ENCODE peak calls at places on chromosomes 3 and 15, in six cellular contexts. U is heart right ventricle, M is endothelial cell of umbilical vein, S is fibroblast of lung, L is lung, H is Peyer's patch. O is an unnamed sample.
A peak's percentile ranks its signal among the peaks of the same experiment; 100 is the strongest.

GRCh38 chr15:67180514-67181191 is 73.8 kb downstream of the AAGAB start:
- DNase-seq in U (no peak), L (no peak), H (peak; percentile 34), S (no peak), M (no peak), O (no peak)

GRCh38 chr15:92821491-92822116 is 78.5 kb upstream of the CHD2 start:
- DNase-seq in L (no peak), U (no peak), H (no peak), M (no peak), S (peak; percentile 72), O (no peak)

GRCh38 chr15:45139770-45140169 is 10.0 kb downstream of the DUOX1 start:
- DNase-seq in L (peak; percentile 76), U (no peak), H (no peak), M (no peak), S (no peak), O (no peak)

GRCh38 chr15:93051236-93052089 is 37.5 kb downstream of the RGMA start:
- DNase-seq in H (no peak), S (no peak), M (no peak), L (no peak), U (no peak), O (peak; percentile 40)

GRCh38 chr3:48194446-48195071 is 6.3 kb upstream of the CDC25A start:
- DNase-seq in H (peak; percentile 64), L (peak; percentile 61), S (peak; percentile 29), M (peak; percentile 63), U (peak; percentile 42), O (peak; percentile 38)

GRCh38 chr3:57557088-57557537 is 1.0 kb downstream of the PDE12 start:
- DNase-seq in S (peak; percentile 49), U (no peak), L (peak; percentile 32), H (peak; percentile 57), M (peak; percentile 58), O (peak; percentile 27)

GRCh38 chr3:102183186-102183585 is 251.6 kb upstream of the ZPLD1 start:
- DNase-seq in S (no peak), H (no peak), L (no peak), M (no peak), U (no peak), O (no peak)

GRCh38 chr15:45377630-45378148 is 655 bp downstream of the GATM start:
- DNase-seq in L (no peak), H (peak; percentile 55), S (no peak), U (peak; percentile 39), M (peak; percentile 4), O (peak; percentile 72)

GRCh38 chr3:12782172-12782815 is 14.2 kb upstream of the CAND2 start:
- DNase-seq in M (no peak), S (peak; percentile 63), H (no peak), U (no peak), L (no peak), O (peak; percentile 74)

GRCh38 chr15:55279746-55280351 is 9.8 kb downstream of the RAB27A start:
- DNase-seq in H (no peak), S (peak; percentile 95), M (peak; percentile 84), L (no peak), U (no peak), O (no peak)

GRCh38 chr3:197466586-197467399 is 89.0 kb downstream of the BDH1 start:
- DNase-seq in M (peak; percentile 69), S (peak; percentile 78), U (no peak), L (no peak), H (no peak), O (no peak)

GRCh38 chr3:16614033-16615031 is 9.1 kb upstream of the DAZL start:
- DNase-seq in L (no peak), U (no peak), H (no peak), M (no peak), S (peak; percentile 14), O (no peak)

GRCh38 chr3:160217675-160218074 is 7.5 kb upstream of the C3orf80 start:
- DNase-seq in U (no peak), L (no peak), H (no peak), M (no peak), S (no peak), O (no peak)

GRCh38 chr15:37034835-37035234 is 65.5 kb downstream of the MEIS2 start:
- DNase-seq in U (no peak), S (no peak), M (no peak), H (no peak), L (no peak), O (no peak)

GRCh38 chr3:162141232-162141631 is 644.6 kb downstream of the OTOL1 start:
- DNase-seq in H (no peak), M (no peak), L (no peak), S (peak; percentile 78), U (no peak), O (no peak)

GRCh38 chr3:190053919-190054672 is 66.6 kb downstream of the P3H2 start:
- DNase-seq in S (peak; percentile 85), H (no peak), L (no peak), U (no peak), M (peak; percentile 34), O (no peak)

GRCh38 chr15:52496776-52497470 is 31.8 kb downstream of the MYO5A start:
- DNase-seq in M (peak; percentile 62), S (peak; percentile 51), U (no peak), H (no peak), L (no peak), O (no peak)

GRCh38 chr3:23480981-23481380 is 277.9 kb downstream of the UBE2E2 start:
- DNase-seq in L (no peak), M (no peak), S (no peak), H (no peak), U (no peak), O (no peak)

GRCh38 chr15:74727727-74728126 is 2.4 kb upstream of the CYP1A1 start:
- DNase-seq in U (peak; percentile 18), S (no peak), M (no peak), L (no peak), H (no peak), O (no peak)

GRCh38 chr3:58332575-58333179 is at the start of gene PXK:
- DNase-seq in H (peak; percentile 88), U (peak; percentile 85), S (peak; percentile 77), L (peak; percentile 77), M (peak; percentile 75), O (peak; percentile 86)

GRCh38 chr15:35810007-35810406 is 264.0 kb upstream of the DPH6 start:
- DNase-seq in M (no peak), H (no peak), L (no peak), U (peak; percentile 5), S (no peak), O (no peak)

GRCh38 chr3:11411956-11412355 is 139.8 kb downstream of the ATG7 start:
- DNase-seq in S (no peak), U (no peak), L (no peak), M (peak; percentile 36), H (no peak), O (no peak)

GRCh38 chr3:78724886-78725285 is 1042.9 kb downstream of the ROBO1 start:
- DNase-seq in L (no peak), S (peak; percentile 28), M (no peak), H (no peak), U (no peak), O (no peak)

GRCh38 chr3:172846103-172846561 is 95.6 kb downstream of the ECT2 start:
- DNase-seq in L (no peak), U (no peak), H (no peak), M (no peak), S (peak; percentile 5), O (no peak)

GRCh38 chr3:159340877-159341500 is 539.1 kb downstream of the MFSD1 start:
- DNase-seq in L (no peak), S (peak; percentile 17), H (no peak), U (no peak), M (no peak), O (no peak)

GRCh38 chr3:114319453-114319852 is 25.6 kb downstream of the TIGIT start:
- DNase-seq in L (no peak), M (peak; percentile 13), U (no peak), H (no peak), S (peak; percentile 86), O (no peak)

GRCh38 chr15:53872410-53872809 is 105.8 kb upstream of the UNC13C start:
- DNase-seq in H (no peak), S (no peak), U (no peak), M (no peak), L (no peak), O (no peak)

GRCh38 chr3:4898454-4899313 is 80.6 kb upstream of the BHLHE40 start:
- DNase-seq in M (no peak), H (no peak), U (no peak), L (no peak), S (peak; percentile 62), O (no peak)

GRCh38 chr3:193190387-193190786 is 50.6 kb upstream of the PLAAT1 start:
- DNase-seq in S (peak; percentile 25), L (peak; percentile 29), H (no peak), M (peak; percentile 56), U (no peak), O (no peak)

GRCh38 chr3:19972056-19972455 is 25.2 kb downstream of the RAB5A start:
- DNase-seq in U (no peak), L (no peak), H (no peak), S (peak; percentile 58), M (no peak), O (no peak)

GRCh38 chr15:85607842-85608241 is 186.9 kb downstream of the KLHL25 start:
- DNase-seq in H (no peak), S (peak; percentile 90), L (no peak), U (no peak), M (peak; percentile 92), O (no peak)

GRCh38 chr3:15438988-15439387 is 11.6 kb downstream of the EAF1 start:
- DNase-seq in S (no peak), L (no peak), H (no peak), U (no peak), M (no peak), O (no peak)
- H3K36me3 ChIP-seq in S (peaks cover 11% of the 10 kb centered on the region), L (peaks cover 39% of the 10 kb centered on the region), H (no peaks in the 10 kb centered on the region), U (peaks cover 7% of the 10 kb centered on the region), M (peaks cover 28% of the 10 kb centered on the region), O (peaks cover 72% of the 10 kb centered on the region)

GRCh38 chr15:98872777-98873176 is 134.8 kb downstream of the PGPEP1L start:
- DNase-seq in H (no peak), U (no peak), S (no peak), L (no peak), M (no peak), O (no peak)
- H3K4me1 ChIP-seq in H (peaks cover 24% of the 10 kb centered on the region), U (peaks cover 45% of the 10 kb centered on the region), S (peaks cover 31% of the 10 kb centered on the region), L (peaks cover 44% of the 10 kb centered on the region), M (no peaks in the 10 kb centered on the region), O (no peaks in the 10 kb centered on the region)

GRCh38 chr3:52043750-52044149 is 12.6 kb downstream of the DUSP7 start:
- DNase-seq in U (no peak), S (no peak), H (no peak), L (no peak), M (no peak), O (no peak)

GRCh38 chr3:52046914-52047239 is 9.5 kb downstream of the DUSP7 start:
- DNase-seq in M (no peak), H (no peak), S (no peak), U (no peak), L (no peak), O (no peak)

GRCh38 chr3:52046186-52046913 is 10.0 kb downstream of the DUSP7 start:
- DNase-seq in S (peak; percentile 99), U (no peak), H (no peak), M (peak; percentile 96), L (peak; percentile 58), O (no peak)

GRCh38 chr3:52047295-52047960 is 8.9 kb downstream of the DUSP7 start:
- DNase-seq in L (no peak), H (no peak), S (peak; percentile 52), U (no peak), M (peak; percentile 33), O (no peak)

GRCh38 chr3:52044869-52045616 is 11.3 kb downstream of the DUSP7 start:
- DNase-seq in S (no peak), M (no peak), H (no peak), U (no peak), L (no peak), O (no peak)
- TF ChIP-seq CTCF in S (no peak), M (no peak), H (no peak), U (no peak), L (no peak), O (no peak)

GRCh38 chr3:98985406-98985805 is 83.9 kb upstream of the DCBLD2 start:
- DNase-seq in H (no peak), U (no peak), M (peak; percentile 60), L (no peak), S (peak; percentile 38), O (no peak)
- H3K36me3 ChIP-seq in H (no peaks in the 10 kb centered on the region), U (no peaks in the 10 kb centered on the region), M (no peaks in the 10 kb centered on the region), L (no peaks in the 10 kb centered on the region), S (no peaks in the 10 kb centered on the region), O (no peaks in the 10 kb centered on the region)